ENCODE peak calls at places on chromosomes 16 and 17, in nine cellular contexts. M is HCT116, S is transverse colon, U is esophagus squamous epithelium, N is AG10803, D is WTC11, Z is coronary artery, A is uterus, Y is right atrium auricular region. T is an unnamed sample.
A peak's percentile ranks its signal among the peaks of the same experiment; 100 is the strongest.

GRCh38 chr17:69275751-69276150 is 47.1 kb upstream of the ABCA10 start:
- DNase-seq in Y (no peak), U (no peak), D (no peak), S (no peak), A (no peak), N (no peak), Z (no peak), M (no peak), T (no peak)

GRCh38 chr17:38341035-38341721 is 2.6 kb downstream of the GPR179 start:
- DNase-seq in Y (no peak), Z (no peak), D (peak; percentile 40), M (no peak), S (peak; percentile 43), U (no peak), A (no peak), N (no peak), T (no peak)

GRCh38 chr16:69404275-69404805 is 18.5 kb upstream of the TERF2 start:
- DNase-seq in S (peak; percentile 51), D (no peak), A (no peak), U (no peak), Z (no peak), N (peak; percentile 63), M (peak; percentile 95), Y (no peak), T (no peak)

GRCh38 chr16:70647461-70648359 is 1.4 kb downstream of the IL34 start:
- DNase-seq in U (no peak), Z (peak; percentile 76), Y (no peak), A (no peak), M (no peak), N (no peak), D (no peak), S (no peak), T (no peak)

GRCh38 chr17:32814837-32815236 is 62.1 kb downstream of the MYO1D start:
- DNase-seq in D (no peak), Z (no peak), A (no peak), M (no peak), N (no peak), S (no peak), U (no peak), Y (no peak), T (no peak)

GRCh38 chr16:9053006-9053601 is 38.3 kb upstream of the HAPSTR1 start:
- DNase-seq in U (no peak), Y (peak; percentile 72), S (peak; percentile 49), Z (peak; percentile 73), A (no peak), D (peak; percentile 90), N (peak; percentile 67), M (peak; percentile 74), T (peak; percentile 84)

GRCh38 chr17:6574689-6575595 is 18.6 kb upstream of the PITPNM3 start:
- DNase-seq in S (peak; percentile 34), Y (no peak), Z (no peak), N (peak; percentile 65), M (no peak), U (no peak), D (no peak), A (no peak), T (no peak)

GRCh38 chr16:28202147-28202746 is 9.5 kb downstream of the XPO6 start:
- DNase-seq in A (no peak), N (no peak), U (no peak), D (no peak), M (no peak), Y (no peak), S (no peak), Z (no peak), T (no peak)

GRCh38 chr16:53094013-53094630 is 39.3 kb downstream of the CHD9 start:
- DNase-seq in A (no peak), Y (peak; percentile 73), Z (no peak), N (no peak), D (no peak), M (no peak), S (peak; percentile 90), U (no peak), T (no peak)

GRCh38 chr17:55577011-55577586 is 65.8 kb upstream of the SMIM36 start:
- DNase-seq in D (no peak), Y (peak; percentile 78), Z (no peak), A (peak; percentile 39), M (no peak), S (peak; percentile 36), U (no peak), N (peak; percentile 70), T (no peak)

GRCh38 chr17:48910370-48910769 is 2.2 kb downstream of the UBE2Z start:
- DNase-seq in Z (no peak), U (no peak), N (no peak), Y (no peak), M (no peak), D (no peak), A (no peak), S (no peak), T (no peak)

GRCh38 chr17:62581769-62582168 is 45.7 kb upstream of the MRC2 start:
- DNase-seq in D (no peak), U (no peak), Z (no peak), A (no peak), Y (no peak), N (peak; percentile 36), S (no peak), M (no peak), T (no peak)

GRCh38 chr17:5413682-5414081 is 5.8 kb downstream of the NUP88 start:
- DNase-seq in N (peak; percentile 89), U (no peak), A (no peak), D (no peak), M (peak; percentile 73), S (no peak), Y (no peak), Z (no peak), T (no peak)

DNA sequence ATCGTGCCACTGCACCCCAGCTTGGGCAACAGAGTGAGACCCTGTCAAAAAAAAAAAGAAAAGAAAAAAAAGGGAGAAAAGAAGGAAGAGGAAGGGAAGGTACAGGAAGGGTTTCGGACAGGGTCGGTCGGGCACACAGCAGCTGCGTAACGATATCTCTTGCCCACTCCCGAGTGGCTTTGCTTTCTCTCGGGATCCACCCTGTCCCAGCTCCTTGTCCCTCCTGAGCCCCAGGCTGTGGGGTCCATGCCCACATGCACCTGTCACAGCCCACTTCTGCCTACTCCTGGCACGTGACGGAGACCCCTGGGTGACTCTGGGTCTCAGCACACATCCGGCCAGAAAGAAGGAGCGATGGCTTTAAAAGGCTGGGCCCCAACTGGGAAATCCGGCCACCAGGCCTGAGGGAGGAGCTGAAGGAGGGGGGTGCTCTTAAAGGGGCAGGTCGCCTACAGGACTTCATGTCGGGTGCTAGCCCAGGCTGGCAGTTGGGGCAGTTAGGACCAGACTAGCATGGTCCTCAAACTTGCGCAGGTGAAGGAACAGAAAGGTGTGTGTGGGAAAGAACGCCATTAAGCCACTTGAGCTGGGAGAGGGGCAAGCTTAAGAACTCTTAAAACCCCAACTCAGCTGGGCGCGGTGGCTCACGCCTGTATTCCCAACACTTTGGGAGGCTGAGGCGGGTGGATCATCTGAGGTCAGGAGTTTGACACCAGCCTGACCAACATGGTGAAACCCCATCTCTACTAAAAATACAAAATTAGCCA is at the start of gene GHDC:
- DNase-seq in U (no peak), M (peak; percentile 60), Z (peak; percentile 85), N (peak; percentile 68), Y (peak; percentile 88), A (peak; percentile 83), S (peak; percentile 92), D (peak; percentile 71), T (no peak)
- TF ChIP-seq CTCF in U (no peak), M (no peak), Z (no peak), N (no peak), Y (no peak), A (peak; percentile 47), S (no peak), D (no peak), T (no peak)

GRCh38 chr17:43667506-43668438 is 6.0 kb upstream of the MEOX1 start:
- DNase-seq in A (no peak), Y (no peak), N (peak; percentile 55), Z (no peak), M (no peak), S (no peak), D (no peak), U (no peak), T (no peak)
- TF ChIP-seq CTCF in A (no peak), Y (no peak), N (no peak), Z (no peak), M (no peak), S (no peak), D (no peak), U (no peak), T (no peak)

DNA sequence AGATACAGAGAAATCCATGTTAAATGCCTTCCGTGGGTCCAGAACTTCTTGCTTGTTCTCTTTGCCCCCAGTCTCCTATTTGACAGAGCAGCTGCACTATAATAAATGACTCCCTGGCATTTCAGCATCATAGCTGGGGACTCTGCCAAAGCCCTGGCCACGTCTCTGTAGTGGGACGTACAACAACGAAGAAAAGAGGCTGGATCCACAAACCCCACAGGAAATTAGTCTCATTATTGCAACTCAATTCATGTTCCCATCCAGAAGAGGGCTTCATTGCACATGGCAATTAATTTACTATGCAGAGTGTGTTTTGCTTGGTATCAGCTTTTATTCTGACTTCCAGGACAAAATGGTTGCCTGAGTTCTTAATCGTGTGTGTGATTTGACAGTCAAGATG is 121.3 kb downstream of the CDH13 start:
- DNase-seq in S (no peak), N (peak; percentile 79), U (no peak), Z (no peak), M (no peak), A (no peak), Y (no peak), D (no peak), T (no peak)
- TF ChIP-seq CTCF in S (no peak), N (peak; percentile 56), U (no peak), Z (no peak), M (no peak), A (no peak), Y (peak; percentile 56), D (no peak), T (peak; percentile 20)

GRCh38 chr17:7992516-7992915 is 9.9 kb upstream of the GUCY2D start:
- DNase-seq in A (no peak), U (no peak), N (peak; percentile 65), S (no peak), Z (no peak), Y (no peak), D (no peak), M (no peak), T (no peak)

GRCh38 chr17:8001976-8002645 is at the start of gene GUCY2D:
- DNase-seq in Z (peak; percentile 69), A (no peak), Y (no peak), D (no peak), N (no peak), M (no peak), S (peak; percentile 39), U (no peak), T (no peak)

GRCh38 chr17:7992924-7993323 is 9.5 kb upstream of the GUCY2D start:
- DNase-seq in U (no peak), Y (no peak), S (no peak), M (no peak), N (no peak), Z (no peak), A (no peak), D (no peak), T (no peak)

GRCh38 chr17:7993972-7994589 is 8.3 kb upstream of the GUCY2D start:
- DNase-seq in M (no peak), N (no peak), S (no peak), D (no peak), Y (no peak), A (no peak), U (no peak), Z (no peak), T (no peak)

GRCh38 chr17:7997186-7997585 is 5.2 kb upstream of the GUCY2D start:
- DNase-seq in N (peak; percentile 22), U (no peak), A (no peak), D (peak; percentile 69), M (peak; percentile 67), Z (no peak), S (peak; percentile 67), Y (no peak), T (no peak)
- TF ChIP-seq CTCF in N (peak; percentile 47), U (peak; percentile 29), A (peak; percentile 24), D (peak; percentile 19), M (peak; percentile 66), Z (no peak), S (peak; percentile 19), Y (peak; percentile 61), T (peak; percentile 43)

T was measured in osteocyte.